ENCODE peak calls at places on chromosome 7, in seven cellular contexts. N, I, O, S, A, Q and F are unnamed samples.

GRCh38 chr7:15305002-15305600 is 256.7 kb downstream of the AGMO start:
- DNase-seq in N (peak), I (peak), O (peak), S (peak), A (no peak), Q (peak), F (peak)

GRCh38 chr7:30062587-30062986 is 34.4 kb downstream of the PLEKHA8 start:
- DNase-seq in N (peak), I (no peak), O (peak), S (peak), A (no peak), Q (no peak), F (peak)

GRCh38 chr7:46909601-46910051 is 672.3 kb downstream of the TNS3 start:
- DNase-seq in N (peak), I (no peak), O (peak), S (no peak), A (no peak), Q (no peak), F (no peak)

GRCh38 chr7:141649137-141649864 is 52.7 kb downstream of the DENND11 start:
- DNase-seq in N (no peak), I (no peak), O (no peak), S (no peak), A (no peak), Q (peak), F (peak)

GRCh38 chr7:12089951-12090756 is 120.9 kb upstream of the TMEM106B start:
- DNase-seq in N (no peak), I (no peak), O (no peak), S (no peak), A (no peak), Q (no peak), F (no peak)

GRCh38 chr7:30556854-30557644 is 37.6 kb upstream of the GARS1 start:
- DNase-seq in N (peak), I (peak), O (no peak), S (peak), A (no peak), Q (no peak), F (peak)

GRCh38 chr7:139426258-139427028 is 57.0 kb downstream of the KLRG2 start:
- DNase-seq in N (no peak), I (no peak), O (no peak), S (no peak), A (peak), Q (peak), F (no peak)

GRCh38 chr7:137081694-137082093 is 213.2 kb downstream of the CHRM2 start:
- DNase-seq in N (peak), I (no peak), O (peak), S (no peak), A (no peak), Q (no peak), F (no peak)

GRCh38 chr7:66927348-66927948 is 6.4 kb downstream of the TMEM248 start:
- DNase-seq in N (no peak), I (no peak), O (no peak), S (no peak), A (no peak), Q (peak), F (no peak)
- H2BK5ac ChIP-seq in N (no peak), I (no peak), O (no peak), S (no peak), A (no peak), Q (no peak), F (no peak)

GRCh38 chr7:73557397-73558257 is at the start of gene BCL7B:
- DNase-seq in N (peak), I (peak), O (peak), S (peak), A (peak), Q (peak), F (peak)
- H2BK5ac ChIP-seq in N (peak), I (no peak), O (peak), S (peak), A (peak), Q (peak), F (no peak)

GRCh38 chr7:81506609-81507008 is 263.2 kb downstream of the HGF start:
- DNase-seq in N (no peak), I (no peak), O (no peak), S (no peak), A (no peak), Q (no peak), F (no peak)

GRCh38 chr7:81503321-81503720 is 266.5 kb downstream of the HGF start:
- DNase-seq in N (no peak), I (no peak), O (no peak), S (no peak), A (no peak), Q (no peak), F (no peak)

GRCh38 chr7:81510122-81510521 is 259.7 kb downstream of the HGF start:
- DNase-seq in N (no peak), I (no peak), O (no peak), S (no peak), A (no peak), Q (no peak), F (no peak)

GRCh38 chr7:81503771-81504170 is 266.1 kb downstream of the HGF start:
- DNase-seq in N (no peak), I (no peak), O (no peak), S (no peak), A (no peak), Q (no peak), F (no peak)

DNA sequence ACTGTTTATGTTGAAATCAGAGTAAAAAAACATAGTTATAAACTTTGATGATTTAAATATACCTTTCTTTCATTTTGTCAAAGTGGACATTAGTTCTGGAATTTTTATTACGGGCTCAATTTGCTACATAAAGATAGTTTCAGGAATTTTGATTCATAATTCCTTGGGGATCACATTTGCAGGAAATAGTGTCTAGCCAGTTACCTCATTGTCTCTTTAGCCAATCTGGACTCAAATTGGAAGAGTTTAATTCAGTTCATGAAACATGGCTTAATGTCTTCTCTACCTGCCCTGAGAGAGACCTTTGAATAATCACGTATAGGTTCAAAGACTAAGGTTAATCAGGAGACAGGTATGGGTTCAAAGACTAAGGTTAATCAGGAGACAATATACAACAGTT is 262.6 kb downstream of the HGF start:
- DNase-seq in N (no peak), I (no peak), O (no peak), S (no peak), A (no peak), Q (no peak), F (no peak)
- H2BK5ac ChIP-seq in N (no peak), I (no peak), O (no peak), S (no peak), A (no peak), Q (no peak), F (no peak)

GRCh38 chr7:1961776-1962276 is 270.9 kb downstream of the MAD1L1 start:
- DNase-seq in N (peak), I (no peak), O (peak), S (no peak), A (no peak), Q (peak), F (no peak)

GRCh38 chr7:1956141-1956540 is 276.6 kb downstream of the MAD1L1 start:
- DNase-seq in N (no peak), I (no peak), O (no peak), S (no peak), A (no peak), Q (no peak), F (no peak)

GRCh38 chr7:1957471-1958225 is 275.1 kb downstream of the MAD1L1 start:
- DNase-seq in N (no peak), I (no peak), O (no peak), S (no peak), A (no peak), Q (no peak), F (no peak)

GRCh38 chr7:1956611-1957470 is 275.9 kb downstream of the MAD1L1 start:
- DNase-seq in N (no peak), I (no peak), O (no peak), S (no peak), A (no peak), Q (no peak), F (no peak)

DNA sequence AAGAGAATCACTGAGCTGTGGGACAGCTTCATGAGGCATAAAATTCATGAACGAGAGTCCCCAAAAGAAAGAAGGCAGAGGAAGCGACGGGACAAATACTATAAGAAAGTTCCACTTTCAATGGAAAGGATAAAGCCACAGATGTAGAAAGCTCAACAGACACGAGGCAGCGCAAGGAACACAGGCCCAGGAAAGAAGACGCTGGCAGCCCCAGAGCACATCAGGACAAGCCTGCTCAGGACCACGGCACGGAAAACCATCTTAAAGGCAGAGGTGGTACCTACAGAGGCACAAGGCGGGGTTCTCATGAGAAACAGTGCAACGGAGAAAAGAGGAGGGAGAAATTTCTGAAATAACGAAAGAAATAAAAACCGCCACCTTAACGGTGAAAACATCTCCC is 273.4 kb downstream of the MAD1L1 start:
- DNase-seq in N (no peak), I (no peak), O (no peak), S (no peak), A (no peak), Q (no peak), F (no peak)
- H2BK5ac ChIP-seq in N (no peak), I (no peak), O (no peak), S (no peak), A (no peak), Q (no peak), F (no peak)

GRCh38 chr7:74606101-74606908 is 51.2 kb upstream of the GTF2I start:
- DNase-seq in N (no peak), I (peak), O (no peak), S (no peak), A (peak), Q (no peak), F (peak)

GRCh38 chr7:74598558-74598957 is 59.0 kb upstream of the GTF2I start:
- DNase-seq in N (peak), I (no peak), O (no peak), S (no peak), A (no peak), Q (peak), F (no peak)

GRCh38 chr7:74599251-74599650 is 58.3 kb upstream of the GTF2I start:
- DNase-seq in N (no peak), I (no peak), O (no peak), S (no peak), A (no peak), Q (no peak), F (no peak)

GRCh38 chr7:74606909-74607255 is 50.6 kb upstream of the GTF2I start:
- DNase-seq in N (no peak), I (no peak), O (no peak), S (no peak), A (no peak), Q (no peak), F (no peak)

GRCh38 chr7:74604326-74605020 is 53.0 kb upstream of the GTF2I start:
- DNase-seq in N (no peak), I (no peak), O (no peak), S (no peak), A (no peak), Q (no peak), F (no peak)
- H2BK5ac ChIP-seq in N (no peak), I (no peak), O (no peak), S (no peak), A (no peak), Q (no peak), F (no peak)